ENCODE peak calls at places on chromosomes 6 and 20, in ten cellular contexts. One of them, this sample, is unnamed.
A peak's percentile ranks its signal among the peaks of the same experiment; 100 is the strongest.

GRCh38 chr6:32840604-32841246 is 2.2 kb upstream of the TAP2 start:
- DNase-seq in bronchial epithelial cell: no peak
- DNase-seq in NCI-H774: no peak
- DNase-seq in mucosa of descending colon: no peak
- DNase-seq in ovary: no peak
- DNase-seq in right cardiac atrium: no peak
- DNase-seq in activated T-helper 1 cell treated with anti-CD3 and anti-CD28 coated beads, Interleukin-12 subunit alpha, Interleukin-12 subunit beta, Interleukin-2, Interleukin-4 antibody, amounts not matched to agents 30 ng/mL and 10 ng/mL and 1 ng/mL, durations not matched to agents 14 hours and 24 hours and 36 hours: peak; percentile 25
- DNase-seq in naive B cell: peak; percentile 15
- DNase-seq in stimulated activated CD4-positive, alpha-beta T cell treated with anti-CD3 and anti-CD28 coated beads, Interleukin-2, amount 100 ng/mL, for 48 hours: no peak
- DNase-seq in activated CD4-positive, alpha-beta T cell treated with anti-CD3 and anti-CD28 coated beads, Interleukin-2, amount 50 U/mL, for 4 hours: no peak
- DNase-seq in this sample: peak; percentile 65

GRCh38 chr6:95127266-95127665 is 450.1 kb upstream of the MANEA start:
- DNase-seq in bronchial epithelial cell: no peak
- DNase-seq in NCI-H774: no peak
- DNase-seq in mucosa of descending colon: no peak
- DNase-seq in ovary: no peak
- DNase-seq in right cardiac atrium: no peak
- DNase-seq in activated T-helper 1 cell treated with anti-CD3 and anti-CD28 coated beads, Interleukin-12 subunit alpha, Interleukin-12 subunit beta, Interleukin-2, Interleukin-4 antibody, amounts not matched to agents 30 ng/mL and 10 ng/mL and 1 ng/mL, durations not matched to agents 14 hours and 24 hours and 36 hours: no peak
- DNase-seq in naive B cell: no peak
- DNase-seq in stimulated activated CD4-positive, alpha-beta T cell treated with anti-CD3 and anti-CD28 coated beads, Interleukin-2, amount 100 ng/mL, for 48 hours: no peak
- DNase-seq in activated CD4-positive, alpha-beta T cell treated with anti-CD3 and anti-CD28 coated beads, Interleukin-2, amount 50 U/mL, for 4 hours: no peak
- DNase-seq in this sample: no peak

GRCh38 chr20:17873410-17874270 is 95.0 kb downstream of the SNX5 start:
- DNase-seq in bronchial epithelial cell: peak; percentile 58
- DNase-seq in NCI-H774: peak; percentile 14
- DNase-seq in mucosa of descending colon: peak; percentile 94
- DNase-seq in ovary: peak; percentile 95
- DNase-seq in right cardiac atrium: peak; percentile 94
- DNase-seq in activated T-helper 1 cell treated with anti-CD3 and anti-CD28 coated beads, Interleukin-12 subunit alpha, Interleukin-12 subunit beta, Interleukin-2, Interleukin-4 antibody, amounts not matched to agents 30 ng/mL and 10 ng/mL and 1 ng/mL, durations not matched to agents 14 hours and 24 hours and 36 hours: no peak
- DNase-seq in naive B cell: no peak
- DNase-seq in stimulated activated CD4-positive, alpha-beta T cell treated with anti-CD3 and anti-CD28 coated beads, Interleukin-2, amount 100 ng/mL, for 48 hours: no peak
- DNase-seq in activated CD4-positive, alpha-beta T cell treated with anti-CD3 and anti-CD28 coated beads, Interleukin-2, amount 50 U/mL, for 4 hours: no peak
- DNase-seq in this sample: no peak

GRCh38 chr20:49616154-49617007 is 48.4 kb upstream of the PTGIS start:
- DNase-seq in bronchial epithelial cell: no peak
- DNase-seq in NCI-H774: no peak
- DNase-seq in mucosa of descending colon: peak; percentile 25
- DNase-seq in ovary: peak; percentile 19
- DNase-seq in right cardiac atrium: no peak
- DNase-seq in activated T-helper 1 cell treated with anti-CD3 and anti-CD28 coated beads, Interleukin-12 subunit alpha, Interleukin-12 subunit beta, Interleukin-2, Interleukin-4 antibody, amounts not matched to agents 30 ng/mL and 10 ng/mL and 1 ng/mL, durations not matched to agents 14 hours and 24 hours and 36 hours: no peak
- DNase-seq in naive B cell: no peak
- DNase-seq in stimulated activated CD4-positive, alpha-beta T cell treated with anti-CD3 and anti-CD28 coated beads, Interleukin-2, amount 100 ng/mL, for 48 hours: no peak
- DNase-seq in activated CD4-positive, alpha-beta T cell treated with anti-CD3 and anti-CD28 coated beads, Interleukin-2, amount 50 U/mL, for 4 hours: no peak
- DNase-seq in this sample: no peak

GRCh38 chr6:167788531-167788903 is 38.2 kb upstream of the AFDN start:
- DNase-seq in bronchial epithelial cell: no peak
- DNase-seq in NCI-H774: no peak
- DNase-seq in mucosa of descending colon: no peak
- DNase-seq in ovary: no peak
- DNase-seq in right cardiac atrium: no peak
- DNase-seq in activated T-helper 1 cell treated with anti-CD3 and anti-CD28 coated beads, Interleukin-12 subunit alpha, Interleukin-12 subunit beta, Interleukin-2, Interleukin-4 antibody, amounts not matched to agents 30 ng/mL and 10 ng/mL and 1 ng/mL, durations not matched to agents 14 hours and 24 hours and 36 hours: no peak
- DNase-seq in naive B cell: no peak
- DNase-seq in stimulated activated CD4-positive, alpha-beta T cell treated with anti-CD3 and anti-CD28 coated beads, Interleukin-2, amount 100 ng/mL, for 48 hours: no peak
- DNase-seq in activated CD4-positive, alpha-beta T cell treated with anti-CD3 and anti-CD28 coated beads, Interleukin-2, amount 50 U/mL, for 4 hours: no peak
- DNase-seq in this sample: no peak

GRCh38 chr20:45944151-45944964 is 9.9 kb downstream of the PCIF1 start:
- DNase-seq in bronchial epithelial cell: peak; percentile 98
- DNase-seq in NCI-H774: no peak
- DNase-seq in mucosa of descending colon: no peak
- DNase-seq in ovary: no peak
- DNase-seq in right cardiac atrium: no peak
- DNase-seq in activated T-helper 1 cell treated with anti-CD3 and anti-CD28 coated beads, Interleukin-12 subunit alpha, Interleukin-12 subunit beta, Interleukin-2, Interleukin-4 antibody, amounts not matched to agents 30 ng/mL and 10 ng/mL and 1 ng/mL, durations not matched to agents 14 hours and 24 hours and 36 hours: no peak
- DNase-seq in naive B cell: no peak
- DNase-seq in stimulated activated CD4-positive, alpha-beta T cell treated with anti-CD3 and anti-CD28 coated beads, Interleukin-2, amount 100 ng/mL, for 48 hours: no peak
- DNase-seq in activated CD4-positive, alpha-beta T cell treated with anti-CD3 and anti-CD28 coated beads, Interleukin-2, amount 50 U/mL, for 4 hours: no peak
- DNase-seq in this sample: no peak

GRCh38 chr6:158627168-158627939 is 17.2 kb downstream of the DYNLT1 start:
- DNase-seq in bronchial epithelial cell: no peak
- DNase-seq in NCI-H774: no peak
- DNase-seq in mucosa of descending colon: no peak
- DNase-seq in ovary: no peak
- DNase-seq in right cardiac atrium: peak; percentile 52
- DNase-seq in activated T-helper 1 cell treated with anti-CD3 and anti-CD28 coated beads, Interleukin-12 subunit alpha, Interleukin-12 subunit beta, Interleukin-2, Interleukin-4 antibody, amounts not matched to agents 30 ng/mL and 10 ng/mL and 1 ng/mL, durations not matched to agents 14 hours and 24 hours and 36 hours: no peak
- DNase-seq in naive B cell: no peak
- DNase-seq in stimulated activated CD4-positive, alpha-beta T cell treated with anti-CD3 and anti-CD28 coated beads, Interleukin-2, amount 100 ng/mL, for 48 hours: no peak
- DNase-seq in activated CD4-positive, alpha-beta T cell treated with anti-CD3 and anti-CD28 coated beads, Interleukin-2, amount 50 U/mL, for 4 hours: no peak
- DNase-seq in this sample: no peak

GRCh38 chr20:4887586-4887985 is 113.7 kb downstream of the SLC23A2 start:
- DNase-seq in bronchial epithelial cell: no peak
- DNase-seq in NCI-H774: no peak
- DNase-seq in mucosa of descending colon: no peak
- DNase-seq in ovary: no peak
- DNase-seq in right cardiac atrium: no peak
- DNase-seq in activated T-helper 1 cell treated with anti-CD3 and anti-CD28 coated beads, Interleukin-12 subunit alpha, Interleukin-12 subunit beta, Interleukin-2, Interleukin-4 antibody, amounts not matched to agents 30 ng/mL and 10 ng/mL and 1 ng/mL, durations not matched to agents 14 hours and 24 hours and 36 hours: no peak
- DNase-seq in naive B cell: no peak
- DNase-seq in stimulated activated CD4-positive, alpha-beta T cell treated with anti-CD3 and anti-CD28 coated beads, Interleukin-2, amount 100 ng/mL, for 48 hours: no peak
- DNase-seq in activated CD4-positive, alpha-beta T cell treated with anti-CD3 and anti-CD28 coated beads, Interleukin-2, amount 50 U/mL, for 4 hours: no peak
- DNase-seq in this sample: no peak

GRCh38 chr6:1068068-1068467 is 243.8 kb upstream of the FOXQ1 start:
- DNase-seq in bronchial epithelial cell: peak; percentile 79
- DNase-seq in NCI-H774: no peak
- DNase-seq in mucosa of descending colon: no peak
- DNase-seq in ovary: no peak
- DNase-seq in right cardiac atrium: no peak
- DNase-seq in activated T-helper 1 cell treated with anti-CD3 and anti-CD28 coated beads, Interleukin-12 subunit alpha, Interleukin-12 subunit beta, Interleukin-2, Interleukin-4 antibody, amounts not matched to agents 30 ng/mL and 10 ng/mL and 1 ng/mL, durations not matched to agents 14 hours and 24 hours and 36 hours: no peak
- DNase-seq in naive B cell: no peak
- DNase-seq in stimulated activated CD4-positive, alpha-beta T cell treated with anti-CD3 and anti-CD28 coated beads, Interleukin-2, amount 100 ng/mL, for 48 hours: no peak
- DNase-seq in activated CD4-positive, alpha-beta T cell treated with anti-CD3 and anti-CD28 coated beads, Interleukin-2, amount 50 U/mL, for 4 hours: no peak
- DNase-seq in this sample: no peak

GRCh38 chr20:33662172-33662571 is at the start of gene C20orf144:
- DNase-seq in bronchial epithelial cell: no peak
- DNase-seq in NCI-H774: no peak
- DNase-seq in mucosa of descending colon: no peak
- DNase-seq in ovary: peak; percentile 41
- DNase-seq in right cardiac atrium: no peak
- DNase-seq in activated T-helper 1 cell treated with anti-CD3 and anti-CD28 coated beads, Interleukin-12 subunit alpha, Interleukin-12 subunit beta, Interleukin-2, Interleukin-4 antibody, amounts not matched to agents 30 ng/mL and 10 ng/mL and 1 ng/mL, durations not matched to agents 14 hours and 24 hours and 36 hours: no peak
- DNase-seq in naive B cell: no peak
- DNase-seq in stimulated activated CD4-positive, alpha-beta T cell treated with anti-CD3 and anti-CD28 coated beads, Interleukin-2, amount 100 ng/mL, for 48 hours: no peak
- DNase-seq in activated CD4-positive, alpha-beta T cell treated with anti-CD3 and anti-CD28 coated beads, Interleukin-2, amount 50 U/mL, for 4 hours: no peak
- DNase-seq in this sample: no peak

GRCh38 chr20:35273449-35274171 is 4.3 kb downstream of the MMP24OS start:
- DNase-seq in bronchial epithelial cell: no peak
- DNase-seq in NCI-H774: no peak
- DNase-seq in mucosa of descending colon: no peak
- DNase-seq in ovary: no peak
- DNase-seq in right cardiac atrium: no peak
- DNase-seq in activated T-helper 1 cell treated with anti-CD3 and anti-CD28 coated beads, Interleukin-12 subunit alpha, Interleukin-12 subunit beta, Interleukin-2, Interleukin-4 antibody, amounts not matched to agents 30 ng/mL and 10 ng/mL and 1 ng/mL, durations not matched to agents 14 hours and 24 hours and 36 hours: no peak
- DNase-seq in naive B cell: no peak
- DNase-seq in stimulated activated CD4-positive, alpha-beta T cell treated with anti-CD3 and anti-CD28 coated beads, Interleukin-2, amount 100 ng/mL, for 48 hours: no peak
- DNase-seq in activated CD4-positive, alpha-beta T cell treated with anti-CD3 and anti-CD28 coated beads, Interleukin-2, amount 50 U/mL, for 4 hours: no peak
- DNase-seq in this sample: no peak

GRCh38 chr20:47350181-47350550 is 6.3 kb downstream of the ZMYND8 start:
- DNase-seq in bronchial epithelial cell: no peak
- DNase-seq in NCI-H774: no peak
- DNase-seq in mucosa of descending colon: no peak
- DNase-seq in ovary: no peak
- DNase-seq in right cardiac atrium: no peak
- DNase-seq in activated T-helper 1 cell treated with anti-CD3 and anti-CD28 coated beads, Interleukin-12 subunit alpha, Interleukin-12 subunit beta, Interleukin-2, Interleukin-4 antibody, amounts not matched to agents 30 ng/mL and 10 ng/mL and 1 ng/mL, durations not matched to agents 14 hours and 24 hours and 36 hours: no peak
- DNase-seq in naive B cell: no peak
- DNase-seq in stimulated activated CD4-positive, alpha-beta T cell treated with anti-CD3 and anti-CD28 coated beads, Interleukin-2, amount 100 ng/mL, for 48 hours: no peak
- DNase-seq in activated CD4-positive, alpha-beta T cell treated with anti-CD3 and anti-CD28 coated beads, Interleukin-2, amount 50 U/mL, for 4 hours: no peak
- DNase-seq in this sample: peak; percentile 29

GRCh38 chr6:109441069-109441816 is 719 bp downstream of the SMPD2 start:
- DNase-seq in bronchial epithelial cell: peak; percentile 56
- DNase-seq in NCI-H774: peak; percentile 29
- DNase-seq in mucosa of descending colon: peak; percentile 81
- DNase-seq in ovary: peak; percentile 70
- DNase-seq in right cardiac atrium: peak; percentile 77
- DNase-seq in activated T-helper 1 cell treated with anti-CD3 and anti-CD28 coated beads, Interleukin-12 subunit alpha, Interleukin-12 subunit beta, Interleukin-2, Interleukin-4 antibody, amounts not matched to agents 30 ng/mL and 10 ng/mL and 1 ng/mL, durations not matched to agents 14 hours and 24 hours and 36 hours: no peak
- DNase-seq in naive B cell: peak; percentile 73
- DNase-seq in stimulated activated CD4-positive, alpha-beta T cell treated with anti-CD3 and anti-CD28 coated beads, Interleukin-2, amount 100 ng/mL, for 48 hours: no peak
- DNase-seq in activated CD4-positive, alpha-beta T cell treated with anti-CD3 and anti-CD28 coated beads, Interleukin-2, amount 50 U/mL, for 4 hours: peak; percentile 31
- DNase-seq in this sample: no peak

GRCh38 chr6:27517928-27518787 is 45.3 kb upstream of the ZNF184 start:
- DNase-seq in bronchial epithelial cell: no peak
- DNase-seq in NCI-H774: no peak
- DNase-seq in mucosa of descending colon: no peak
- DNase-seq in ovary: no peak
- DNase-seq in right cardiac atrium: no peak
- DNase-seq in activated T-helper 1 cell treated with anti-CD3 and anti-CD28 coated beads, Interleukin-12 subunit alpha, Interleukin-12 subunit beta, Interleukin-2, Interleukin-4 antibody, amounts not matched to agents 30 ng/mL and 10 ng/mL and 1 ng/mL, durations not matched to agents 14 hours and 24 hours and 36 hours: no peak
- DNase-seq in naive B cell: no peak
- DNase-seq in stimulated activated CD4-positive, alpha-beta T cell treated with anti-CD3 and anti-CD28 coated beads, Interleukin-2, amount 100 ng/mL, for 48 hours: no peak
- DNase-seq in activated CD4-positive, alpha-beta T cell treated with anti-CD3 and anti-CD28 coated beads, Interleukin-2, amount 50 U/mL, for 4 hours: no peak
- DNase-seq in this sample: peak; percentile 24

GRCh38 chr6:25962368-25963127 is at the start of gene TRIM38:
- DNase-seq in bronchial epithelial cell: peak; percentile 83
- DNase-seq in NCI-H774: peak; percentile 34
- DNase-seq in mucosa of descending colon: no peak
- DNase-seq in ovary: peak; percentile 41
- DNase-seq in right cardiac atrium: peak; percentile 46
- DNase-seq in activated T-helper 1 cell treated with anti-CD3 and anti-CD28 coated beads, Interleukin-12 subunit alpha, Interleukin-12 subunit beta, Interleukin-2, Interleukin-4 antibody, amounts not matched to agents 30 ng/mL and 10 ng/mL and 1 ng/mL, durations not matched to agents 14 hours and 24 hours and 36 hours: peak; percentile 76
- DNase-seq in naive B cell: peak; percentile 91
- DNase-seq in stimulated activated CD4-positive, alpha-beta T cell treated with anti-CD3 and anti-CD28 coated beads, Interleukin-2, amount 100 ng/mL, for 48 hours: peak; percentile 61
- DNase-seq in activated CD4-positive, alpha-beta T cell treated with anti-CD3 and anti-CD28 coated beads, Interleukin-2, amount 50 U/mL, for 4 hours: peak; percentile 69
- DNase-seq in this sample: peak; percentile 73

GRCh38 chr20:35595901-35596300 is 19.7 kb upstream of the SPAG4 start:
- DNase-seq in bronchial epithelial cell: no peak
- DNase-seq in NCI-H774: no peak
- DNase-seq in mucosa of descending colon: no peak
- DNase-seq in ovary: no peak
- DNase-seq in right cardiac atrium: no peak
- DNase-seq in activated T-helper 1 cell treated with anti-CD3 and anti-CD28 coated beads, Interleukin-12 subunit alpha, Interleukin-12 subunit beta, Interleukin-2, Interleukin-4 antibody, amounts not matched to agents 30 ng/mL and 10 ng/mL and 1 ng/mL, durations not matched to agents 14 hours and 24 hours and 36 hours: no peak
- DNase-seq in naive B cell: no peak
- DNase-seq in stimulated activated CD4-positive, alpha-beta T cell treated with anti-CD3 and anti-CD28 coated beads, Interleukin-2, amount 100 ng/mL, for 48 hours: no peak
- DNase-seq in activated CD4-positive, alpha-beta T cell treated with anti-CD3 and anti-CD28 coated beads, Interleukin-2, amount 50 U/mL, for 4 hours: no peak
- DNase-seq in this sample: no peak

GRCh38 chr6:136784910-136785746 is 7.1 kb downstream of the MAP3K5 start:
- DNase-seq in bronchial epithelial cell: peak; percentile 34
- DNase-seq in NCI-H774: no peak
- DNase-seq in mucosa of descending colon: peak; percentile 85
- DNase-seq in ovary: peak; percentile 66
- DNase-seq in right cardiac atrium: peak; percentile 77
- DNase-seq in activated T-helper 1 cell treated with anti-CD3 and anti-CD28 coated beads, Interleukin-12 subunit alpha, Interleukin-12 subunit beta, Interleukin-2, Interleukin-4 antibody, amounts not matched to agents 30 ng/mL and 10 ng/mL and 1 ng/mL, durations not matched to agents 14 hours and 24 hours and 36 hours: no peak
- DNase-seq in naive B cell: peak; percentile 47
- DNase-seq in stimulated activated CD4-positive, alpha-beta T cell treated with anti-CD3 and anti-CD28 coated beads, Interleukin-2, amount 100 ng/mL, for 48 hours: peak; percentile 34
- DNase-seq in activated CD4-positive, alpha-beta T cell treated with anti-CD3 and anti-CD28 coated beads, Interleukin-2, amount 50 U/mL, for 4 hours: peak; percentile 23
- DNase-seq in this sample: peak; percentile 53

GRCh38 chr20:38551056-38551626 is 29.9 kb upstream of the ADIG start:
- DNase-seq in bronchial epithelial cell: no peak
- DNase-seq in NCI-H774: no peak
- DNase-seq in mucosa of descending colon: no peak
- DNase-seq in ovary: no peak
- DNase-seq in right cardiac atrium: no peak
- DNase-seq in activated T-helper 1 cell treated with anti-CD3 and anti-CD28 coated beads, Interleukin-12 subunit alpha, Interleukin-12 subunit beta, Interleukin-2, Interleukin-4 antibody, amounts not matched to agents 30 ng/mL and 10 ng/mL and 1 ng/mL, durations not matched to agents 14 hours and 24 hours and 36 hours: no peak
- DNase-seq in naive B cell: no peak
- DNase-seq in stimulated activated CD4-positive, alpha-beta T cell treated with anti-CD3 and anti-CD28 coated beads, Interleukin-2, amount 100 ng/mL, for 48 hours: no peak
- DNase-seq in activated CD4-positive, alpha-beta T cell treated with anti-CD3 and anti-CD28 coated beads, Interleukin-2, amount 50 U/mL, for 4 hours: no peak
- DNase-seq in this sample: no peak

GRCh38 chr6:99151634-99152344 is 197.7 kb downstream of the FAXC start:
- DNase-seq in bronchial epithelial cell: peak; percentile 46
- DNase-seq in NCI-H774: peak; percentile 47
- DNase-seq in mucosa of descending colon: no peak
- DNase-seq in ovary: no peak
- DNase-seq in right cardiac atrium: peak; percentile 32
- DNase-seq in activated T-helper 1 cell treated with anti-CD3 and anti-CD28 coated beads, Interleukin-12 subunit alpha, Interleukin-12 subunit beta, Interleukin-2, Interleukin-4 antibody, amounts not matched to agents 30 ng/mL and 10 ng/mL and 1 ng/mL, durations not matched to agents 14 hours and 24 hours and 36 hours: no peak
- DNase-seq in naive B cell: no peak
- DNase-seq in stimulated activated CD4-positive, alpha-beta T cell treated with anti-CD3 and anti-CD28 coated beads, Interleukin-2, amount 100 ng/mL, for 48 hours: peak; percentile 28
- DNase-seq in activated CD4-positive, alpha-beta T cell treated with anti-CD3 and anti-CD28 coated beads, Interleukin-2, amount 50 U/mL, for 4 hours: no peak
- DNase-seq in this sample: peak; percentile 20

GRCh38 chr6:19354181-19354580 is 483.0 kb upstream of the ID4 start:
- DNase-seq in bronchial epithelial cell: no peak
- DNase-seq in NCI-H774: no peak
- DNase-seq in mucosa of descending colon: no peak
- DNase-seq in ovary: no peak
- DNase-seq in right cardiac atrium: no peak
- DNase-seq in activated T-helper 1 cell treated with anti-CD3 and anti-CD28 coated beads, Interleukin-12 subunit alpha, Interleukin-12 subunit beta, Interleukin-2, Interleukin-4 antibody, amounts not matched to agents 30 ng/mL and 10 ng/mL and 1 ng/mL, durations not matched to agents 14 hours and 24 hours and 36 hours: no peak
- DNase-seq in naive B cell: no peak
- DNase-seq in stimulated activated CD4-positive, alpha-beta T cell treated with anti-CD3 and anti-CD28 coated beads, Interleukin-2, amount 100 ng/mL, for 48 hours: no peak
- DNase-seq in activated CD4-positive, alpha-beta T cell treated with anti-CD3 and anti-CD28 coated beads, Interleukin-2, amount 50 U/mL, for 4 hours: no peak
- DNase-seq in this sample: no peak

GRCh38 chr6:111657146-111657545 is 51.5 kb upstream of the TRAF3IP2 start:
- DNase-seq in bronchial epithelial cell: peak; percentile 68
- DNase-seq in NCI-H774: no peak
- DNase-seq in mucosa of descending colon: no peak
- DNase-seq in ovary: no peak
- DNase-seq in right cardiac atrium: no peak
- DNase-seq in activated T-helper 1 cell treated with anti-CD3 and anti-CD28 coated beads, Interleukin-12 subunit alpha, Interleukin-12 subunit beta, Interleukin-2, Interleukin-4 antibody, amounts not matched to agents 30 ng/mL and 10 ng/mL and 1 ng/mL, durations not matched to agents 14 hours and 24 hours and 36 hours: no peak
- DNase-seq in naive B cell: no peak
- DNase-seq in stimulated activated CD4-positive, alpha-beta T cell treated with anti-CD3 and anti-CD28 coated beads, Interleukin-2, amount 100 ng/mL, for 48 hours: no peak
- DNase-seq in activated CD4-positive, alpha-beta T cell treated with anti-CD3 and anti-CD28 coated beads, Interleukin-2, amount 50 U/mL, for 4 hours: no peak
- DNase-seq in this sample: no peak

GRCh38 chr6:87391334-87391733 is 16.4 kb upstream of the CFAP206 start:
- DNase-seq in bronchial epithelial cell: peak; percentile 35
- DNase-seq in NCI-H774: peak; percentile 34
- DNase-seq in mucosa of descending colon: no peak
- DNase-seq in ovary: no peak
- DNase-seq in right cardiac atrium: no peak
- DNase-seq in activated T-helper 1 cell treated with anti-CD3 and anti-CD28 coated beads, Interleukin-12 subunit alpha, Interleukin-12 subunit beta, Interleukin-2, Interleukin-4 antibody, amounts not matched to agents 30 ng/mL and 10 ng/mL and 1 ng/mL, durations not matched to agents 14 hours and 24 hours and 36 hours: no peak
- DNase-seq in naive B cell: no peak
- DNase-seq in stimulated activated CD4-positive, alpha-beta T cell treated with anti-CD3 and anti-CD28 coated beads, Interleukin-2, amount 100 ng/mL, for 48 hours: no peak
- DNase-seq in activated CD4-positive, alpha-beta T cell treated with anti-CD3 and anti-CD28 coated beads, Interleukin-2, amount 50 U/mL, for 4 hours: no peak
- DNase-seq in this sample: no peak

GRCh38 chr6:110039996-110040383 is 61.9 kb downstream of the GPR6 start:
- DNase-seq in bronchial epithelial cell: peak; percentile 31
- DNase-seq in NCI-H774: peak; percentile 75
- DNase-seq in mucosa of descending colon: no peak
- DNase-seq in ovary: peak; percentile 40
- DNase-seq in right cardiac atrium: no peak
- DNase-seq in activated T-helper 1 cell treated with anti-CD3 and anti-CD28 coated beads, Interleukin-12 subunit alpha, Interleukin-12 subunit beta, Interleukin-2, Interleukin-4 antibody, amounts not matched to agents 30 ng/mL and 10 ng/mL and 1 ng/mL, durations not matched to agents 14 hours and 24 hours and 36 hours: peak; percentile 12
- DNase-seq in naive B cell: peak; percentile 55
- DNase-seq in stimulated activated CD4-positive, alpha-beta T cell treated with anti-CD3 and anti-CD28 coated beads, Interleukin-2, amount 100 ng/mL, for 48 hours: peak; percentile 12
- DNase-seq in activated CD4-positive, alpha-beta T cell treated with anti-CD3 and anti-CD28 coated beads, Interleukin-2, amount 50 U/mL, for 4 hours: peak; percentile 13
- DNase-seq in this sample: peak; percentile 70

GRCh38 chr6:5937516-5937915 is 69.2 kb downstream of the NRN1 start:
- DNase-seq in bronchial epithelial cell: no peak
- DNase-seq in NCI-H774: no peak
- DNase-seq in mucosa of descending colon: no peak
- DNase-seq in ovary: no peak
- DNase-seq in right cardiac atrium: no peak
- DNase-seq in activated T-helper 1 cell treated with anti-CD3 and anti-CD28 coated beads, Interleukin-12 subunit alpha, Interleukin-12 subunit beta, Interleukin-2, Interleukin-4 antibody, amounts not matched to agents 30 ng/mL and 10 ng/mL and 1 ng/mL, durations not matched to agents 14 hours and 24 hours and 36 hours: no peak
- DNase-seq in naive B cell: no peak
- DNase-seq in stimulated activated CD4-positive, alpha-beta T cell treated with anti-CD3 and anti-CD28 coated beads, Interleukin-2, amount 100 ng/mL, for 48 hours: no peak
- DNase-seq in activated CD4-positive, alpha-beta T cell treated with anti-CD3 and anti-CD28 coated beads, Interleukin-2, amount 50 U/mL, for 4 hours: no peak
- DNase-seq in this sample: no peak

GRCh38 chr6:4377635-4378034 is 242.3 kb upstream of the ECI2 start:
- DNase-seq in bronchial epithelial cell: no peak
- DNase-seq in NCI-H774: no peak
- DNase-seq in mucosa of descending colon: no peak
- DNase-seq in ovary: no peak
- DNase-seq in right cardiac atrium: no peak
- DNase-seq in activated T-helper 1 cell treated with anti-CD3 and anti-CD28 coated beads, Interleukin-12 subunit alpha, Interleukin-12 subunit beta, Interleukin-2, Interleukin-4 antibody, amounts not matched to agents 30 ng/mL and 10 ng/mL and 1 ng/mL, durations not matched to agents 14 hours and 24 hours and 36 hours: no peak
- DNase-seq in naive B cell: no peak
- DNase-seq in stimulated activated CD4-positive, alpha-beta T cell treated with anti-CD3 and anti-CD28 coated beads, Interleukin-2, amount 100 ng/mL, for 48 hours: no peak
- DNase-seq in activated CD4-positive, alpha-beta T cell treated with anti-CD3 and anti-CD28 coated beads, Interleukin-2, amount 50 U/mL, for 4 hours: no peak
- DNase-seq in this sample: no peak

This sample was measured in GM06990.